ENCODE peak calls at places on chromosome 13, in four cellular contexts. One of them, this sample, is unnamed.

GRCh38 chr13:45918597-45918996 is 67.0 kb upstream of the SIAH3 start:
- DNase-seq in HepG2: no peak
- DNase-seq in K562: no peak
- DNase-seq in GM12878: no peak
- DNase-seq in this sample: no peak

GRCh38 chr13:51564252-51564651 is 20.0 kb upstream of the WDFY2 start:
- DNase-seq in HepG2: no peak
- DNase-seq in K562: no peak
- DNase-seq in GM12878: no peak
- DNase-seq in this sample: no peak

GRCh38 chr13:49348748-49349147 is 95.1 kb downstream of the CAB39L start:
- DNase-seq in HepG2: no peak
- DNase-seq in K562: no peak
- DNase-seq in GM12878: no peak
- DNase-seq in this sample: no peak

GRCh38 chr13:21227917-21228316 is 51.5 kb downstream of the MRPL57 start:
- DNase-seq in HepG2: peak; percentile 15
- DNase-seq in K562: no peak
- DNase-seq in GM12878: no peak
- DNase-seq in this sample: no peak

GRCh38 chr13:108595416-108596257 is 33.8 kb upstream of the MYO16 start:
- DNase-seq in HepG2: no peak
- DNase-seq in K562: no peak
- DNase-seq in GM12878: no peak
- DNase-seq in this sample: no peak

GRCh38 chr13:51234676-51235075 is 12.5 kb downstream of the FAM124A start:
- DNase-seq in HepG2: no peak
- DNase-seq in K562: no peak
- DNase-seq in GM12878: no peak
- DNase-seq in this sample: no peak

GRCh38 chr13:33115274-33115673 is 99.1 kb downstream of the KL start:
- DNase-seq in HepG2: no peak
- DNase-seq in K562: no peak
- DNase-seq in GM12878: no peak
- DNase-seq in this sample: no peak

GRCh38 chr13:58085819-58086218 is 454.3 kb downstream of the PCDH17 start:
- DNase-seq in HepG2: no peak
- DNase-seq in K562: no peak
- DNase-seq in GM12878: no peak
- DNase-seq in this sample: no peak

GRCh38 chr13:23990443-23990842 is 93.1 kb upstream of the C1QTNF9B start:
- DNase-seq in HepG2: no peak
- DNase-seq in K562: no peak
- DNase-seq in GM12878: no peak
- DNase-seq in this sample: no peak

GRCh38 chr13:24640752-24641151 is 39.5 kb upstream of the ATP12A start:
- DNase-seq in HepG2: no peak
- DNase-seq in K562: no peak
- DNase-seq in GM12878: no peak
- DNase-seq in this sample: no peak

GRCh38 chr13:83622422-83622784 is 259.9 kb downstream of the SLITRK1 start:
- DNase-seq in HepG2: no peak
- DNase-seq in K562: no peak
- DNase-seq in GM12878: no peak
- DNase-seq in this sample: no peak

GRCh38 chr13:32031815-32032345 is 306 bp downstream of the FRY start:
- DNase-seq in HepG2: no peak
- DNase-seq in K562: no peak
- DNase-seq in GM12878: no peak
- DNase-seq in this sample: no peak

GRCh38 chr13:41708648-41709175 is 251.4 kb downstream of the RGCC start:
- DNase-seq in HepG2: no peak
- DNase-seq in K562: no peak
- DNase-seq in GM12878: no peak
- DNase-seq in this sample: no peak

GRCh38 chr13:24670927-24671326 is 9.3 kb upstream of the ATP12A start:
- DNase-seq in HepG2: no peak
- DNase-seq in K562: peak; percentile 17
- DNase-seq in GM12878: no peak
- DNase-seq in this sample: peak; percentile 54

GRCh38 chr13:50123862-50124535 is 108.8 kb downstream of the KCNRG start:
- DNase-seq in HepG2: peak; percentile 90
- DNase-seq in K562: no peak
- DNase-seq in GM12878: no peak
- DNase-seq in this sample: peak; percentile 82

GRCh38 chr13:79782541-79783216 is 301.7 kb downstream of the NDFIP2 start:
- DNase-seq in HepG2: peak; percentile 14
- DNase-seq in K562: no peak
- DNase-seq in GM12878: no peak
- DNase-seq in this sample: no peak

GRCh38 chr13:97120976-97121375 is 101.2 kb upstream of the MBNL2 start:
- DNase-seq in HepG2: no peak
- DNase-seq in K562: no peak
- DNase-seq in GM12878: no peak
- DNase-seq in this sample: no peak

GRCh38 chr13:97124237-97124636 is 97.9 kb upstream of the MBNL2 start:
- DNase-seq in HepG2: no peak
- DNase-seq in K562: no peak
- DNase-seq in GM12878: no peak
- DNase-seq in this sample: no peak

GRCh38 chr13:97122381-97122996 is 99.6 kb upstream of the MBNL2 start:
- DNase-seq in HepG2: no peak
- DNase-seq in K562: no peak
- DNase-seq in GM12878: no peak
- DNase-seq in this sample: no peak

GRCh38 chr13:97119899-97120745 is 102.0 kb upstream of the MBNL2 start:
- DNase-seq in HepG2: no peak
- DNase-seq in K562: no peak
- DNase-seq in GM12878: no peak
- DNase-seq in this sample: no peak

GRCh38 chr13:97121894-97122293 is 100.2 kb upstream of the MBNL2 start:
- DNase-seq in HepG2: no peak
- DNase-seq in K562: no peak
- DNase-seq in GM12878: no peak
- DNase-seq in this sample: no peak
- TF ChIP-seq TARDBP in HepG2: no peak
- TF ChIP-seq TARDBP in K562: no peak
- TF ChIP-seq TARDBP in GM12878: no peak
- TF ChIP-seq TARDBP in this sample: no peak

GRCh38 chr13:110293037-110293436 is 13.9 kb downstream of the COL4A1 start:
- DNase-seq in HepG2: no peak
- DNase-seq in K562: no peak
- DNase-seq in GM12878: no peak
- DNase-seq in this sample: no peak
- TF ChIP-seq BHLHE40 in HepG2: no peak
- TF ChIP-seq BHLHE40 in K562: no peak
- TF ChIP-seq BHLHE40 in GM12878: no peak
- TF ChIP-seq BHLHE40 in this sample: no peak

GRCh38 chr13:73173160-73173905 is 114.5 kb downstream of the KLF5 start:
- DNase-seq in HepG2: no peak
- DNase-seq in K562: no peak
- DNase-seq in GM12878: no peak
- DNase-seq in this sample: no peak

GRCh38 chr13:73174521-73175010 is 115.8 kb downstream of the KLF5 start:
- DNase-seq in HepG2: no peak
- DNase-seq in K562: no peak
- DNase-seq in GM12878: no peak
- DNase-seq in this sample: no peak

GRCh38 chr13:73171242-73171641 is 112.4 kb downstream of the KLF5 start:
- DNase-seq in HepG2: no peak
- DNase-seq in K562: no peak
- DNase-seq in GM12878: no peak
- DNase-seq in this sample: no peak

GRCh38 chr13:73169971-73170370 is 111.2 kb downstream of the KLF5 start:
- DNase-seq in HepG2: no peak
- DNase-seq in K562: no peak
- DNase-seq in GM12878: no peak
- DNase-seq in this sample: no peak

DNA sequence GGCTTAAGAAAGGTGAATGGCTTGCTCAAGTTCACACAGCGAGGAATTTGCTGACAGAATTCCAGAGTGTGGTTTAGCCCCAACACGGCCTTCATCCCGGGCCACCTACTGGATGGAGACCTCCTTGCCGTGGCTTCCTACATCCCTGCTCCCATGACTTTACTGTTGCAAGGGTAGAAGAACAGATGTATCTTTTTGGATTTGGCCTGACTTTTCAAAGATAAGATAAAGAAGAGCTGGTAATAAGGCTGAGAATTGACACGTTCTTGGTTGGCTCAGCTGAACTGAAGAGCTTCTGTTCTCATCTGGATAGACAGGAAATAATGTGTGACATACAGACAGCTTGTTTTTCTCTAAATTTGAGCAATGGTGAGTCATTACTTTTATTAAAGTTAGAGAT is 113.1 kb downstream of the KLF5 start:
- DNase-seq in HepG2: no peak
- DNase-seq in K562: no peak
- DNase-seq in GM12878: no peak
- DNase-seq in this sample: no peak
- TF ChIP-seq TARDBP in HepG2: no peak
- TF ChIP-seq TARDBP in K562: no peak
- TF ChIP-seq TARDBP in GM12878: no peak
- TF ChIP-seq TARDBP in this sample: no peak

DNA sequence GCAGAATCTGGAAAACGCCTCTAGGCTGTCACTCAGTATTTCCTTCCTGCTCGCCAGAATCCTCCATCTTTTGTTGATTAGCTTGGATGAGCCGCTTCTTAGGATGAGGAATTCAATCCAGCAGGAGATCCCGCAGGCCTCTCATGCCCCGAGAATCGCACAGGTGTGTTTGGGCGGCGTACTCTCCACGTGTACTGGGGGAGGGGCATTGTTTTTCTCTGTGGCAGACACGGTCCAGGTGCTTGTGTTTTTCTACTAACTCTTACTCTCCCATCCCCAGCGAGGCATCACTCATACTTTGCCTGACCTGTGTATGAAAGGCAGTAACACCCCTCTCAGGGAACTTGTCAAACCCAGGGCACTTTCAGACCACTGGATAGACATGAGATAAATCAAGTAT is 40.1 kb downstream of the ZIC5 start:
- DNase-seq in HepG2: no peak
- DNase-seq in K562: no peak
- DNase-seq in GM12878: no peak
- DNase-seq in this sample: no peak
- TF ChIP-seq BHLHE40 in HepG2: no peak
- TF ChIP-seq BHLHE40 in K562: no peak
- TF ChIP-seq BHLHE40 in GM12878: no peak
- TF ChIP-seq BHLHE40 in this sample: no peak

DNA sequence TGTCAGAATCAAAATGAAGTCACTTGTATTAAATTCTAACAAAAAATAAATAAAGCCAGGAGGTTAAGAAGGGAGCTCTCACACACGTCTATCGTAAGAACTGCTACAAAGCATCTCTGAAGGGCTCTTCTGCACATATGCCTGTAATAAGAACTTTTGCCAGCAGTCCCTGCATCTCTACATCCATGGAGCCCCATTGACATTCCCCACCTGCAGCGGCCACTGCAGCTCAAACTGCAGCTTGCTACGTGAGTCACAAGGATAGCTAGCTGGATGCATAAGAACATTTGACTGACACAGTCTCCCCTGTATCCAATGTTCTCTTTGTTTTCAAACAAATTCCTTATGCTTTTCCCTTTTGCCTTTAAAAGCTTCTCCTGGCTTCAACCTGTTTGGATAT is 68.3 kb downstream of the DNAJC3 start:
- DNase-seq in HepG2: no peak
- DNase-seq in K562: no peak
- DNase-seq in GM12878: no peak
- DNase-seq in this sample: no peak
- TF ChIP-seq TARDBP in HepG2: no peak
- TF ChIP-seq TARDBP in K562: no peak
- TF ChIP-seq TARDBP in GM12878: no peak
- TF ChIP-seq TARDBP in this sample: no peak

GRCh38 chr13:44240611-44241010 is 133.0 kb upstream of the SERP2 start:
- DNase-seq in HepG2: no peak
- DNase-seq in K562: no peak
- DNase-seq in GM12878: no peak
- DNase-seq in this sample: no peak

GRCh38 chr13:44238011-44238421 is 135.6 kb upstream of the SERP2 start:
- DNase-seq in HepG2: no peak
- DNase-seq in K562: no peak
- DNase-seq in GM12878: no peak
- DNase-seq in this sample: no peak

GRCh38 chr13:44234566-44234965 is 139.1 kb upstream of the SERP2 start:
- DNase-seq in HepG2: no peak
- DNase-seq in K562: no peak
- DNase-seq in GM12878: no peak
- DNase-seq in this sample: no peak

GRCh38 chr13:44236370-44236769 is 137.3 kb upstream of the SERP2 start:
- DNase-seq in HepG2: no peak
- DNase-seq in K562: no peak
- DNase-seq in GM12878: no peak
- DNase-seq in this sample: no peak

GRCh38 chr13:44237276-44237767 is 136.3 kb upstream of the SERP2 start:
- DNase-seq in HepG2: no peak
- DNase-seq in K562: no peak
- DNase-seq in GM12878: peak; percentile 19
- DNase-seq in this sample: no peak
- TF ChIP-seq BHLHE40 in HepG2: no peak
- TF ChIP-seq BHLHE40 in K562: no peak
- TF ChIP-seq BHLHE40 in GM12878: no peak
- TF ChIP-seq BHLHE40 in this sample: no peak

GRCh38 chr13:74886496-74886895 is 595.5 kb downstream of the TBC1D4 start:
- DNase-seq in HepG2: no peak
- DNase-seq in K562: no peak
- DNase-seq in GM12878: no peak
- DNase-seq in this sample: no peak
- TF ChIP-seq TARDBP in HepG2: no peak
- TF ChIP-seq TARDBP in K562: no peak
- TF ChIP-seq TARDBP in GM12878: no peak
- TF ChIP-seq TARDBP in this sample: no peak

GRCh38 chr13:113033498-113033897 is 64.5 kb downstream of the MCF2L start:
- DNase-seq in HepG2: no peak
- DNase-seq in K562: no peak
- DNase-seq in GM12878: no peak
- DNase-seq in this sample: no peak

GRCh38 chr13:113035209-113035800 is 66.3 kb downstream of the MCF2L start:
- DNase-seq in HepG2: no peak
- DNase-seq in K562: no peak
- DNase-seq in GM12878: no peak
- DNase-seq in this sample: no peak

GRCh38 chr13:113032291-113032690 is 63.3 kb downstream of the MCF2L start:
- DNase-seq in HepG2: no peak
- DNase-seq in K562: no peak
- DNase-seq in GM12878: no peak
- DNase-seq in this sample: no peak

GRCh38 chr13:113034451-113035208 is 65.6 kb downstream of the MCF2L start:
- DNase-seq in HepG2: peak; percentile 52
- DNase-seq in K562: peak; percentile 40
- DNase-seq in GM12878: no peak
- DNase-seq in this sample: peak; percentile 56

DNA sequence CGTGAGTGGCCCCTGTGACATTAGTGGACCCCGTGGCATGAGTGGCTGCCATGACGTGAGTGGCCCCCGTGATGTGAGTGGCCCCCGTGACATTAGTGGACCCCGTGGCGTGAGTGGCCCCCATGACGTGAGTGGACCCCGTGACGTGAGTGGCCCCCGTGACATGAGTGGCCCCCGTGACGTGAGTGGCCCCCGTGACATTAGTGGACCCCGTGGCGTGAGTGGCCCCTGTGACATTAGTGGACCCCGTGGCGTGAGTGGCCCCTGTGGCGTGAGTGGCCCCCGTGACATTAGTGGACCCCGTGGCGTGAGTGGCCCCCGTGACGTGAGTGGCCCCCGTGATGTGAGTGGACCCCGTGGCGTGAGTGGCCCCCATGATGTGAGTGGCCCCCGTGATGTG is 64.0 kb downstream of the MCF2L start:
- DNase-seq in HepG2: no peak
- DNase-seq in K562: no peak
- DNase-seq in GM12878: no peak
- DNase-seq in this sample: no peak
- TF ChIP-seq BHLHE40 in HepG2: no peak
- TF ChIP-seq BHLHE40 in K562: no peak
- TF ChIP-seq BHLHE40 in GM12878: no peak
- TF ChIP-seq BHLHE40 in this sample: no peak